ENCODE peak calls at places on chromosome 17, in six cellular contexts. One of them, this sample, is unnamed.

GRCh38 chr17:37212184-37212583 is 163.6 kb upstream of the C17orf78 start:
- DNase-seq in right lobe of liver: no peak
- DNase-seq in ACHN: no peak
- DNase-seq in transverse colon: no peak
- DNase-seq in fibroblast of villous mesenchyme: peak
- DNase-seq in prostate gland: no peak
- DNase-seq in this sample: no peak

GRCh38 chr17:28643979-28644781 is 778 bp downstream of the BLTP2 start:
- DNase-seq in right lobe of liver: peak
- DNase-seq in ACHN: peak
- DNase-seq in transverse colon: peak
- DNase-seq in fibroblast of villous mesenchyme: peak
- DNase-seq in prostate gland: peak
- DNase-seq in this sample: peak

GRCh38 chr17:67171560-67171959 is 73.4 kb downstream of the HELZ start:
- DNase-seq in right lobe of liver: no peak
- DNase-seq in ACHN: no peak
- DNase-seq in transverse colon: no peak
- DNase-seq in fibroblast of villous mesenchyme: no peak
- DNase-seq in prostate gland: no peak
- DNase-seq in this sample: no peak

GRCh38 chr17:42403150-42403549 is 14.9 kb upstream of the STAT3 start:
- DNase-seq in right lobe of liver: no peak
- DNase-seq in ACHN: no peak
- DNase-seq in transverse colon: peak
- DNase-seq in fibroblast of villous mesenchyme: no peak
- DNase-seq in prostate gland: no peak
- DNase-seq in this sample: peak

GRCh38 chr17:30278032-30278431 is 13.7 kb downstream of the BLMH start:
- DNase-seq in right lobe of liver: no peak
- DNase-seq in ACHN: peak
- DNase-seq in transverse colon: no peak
- DNase-seq in fibroblast of villous mesenchyme: peak
- DNase-seq in prostate gland: no peak
- DNase-seq in this sample: peak

GRCh38 chr17:68600881-68601564 is at the start of gene FAM20A:
- DNase-seq in right lobe of liver: peak
- DNase-seq in ACHN: no peak
- DNase-seq in transverse colon: peak
- DNase-seq in fibroblast of villous mesenchyme: no peak
- DNase-seq in prostate gland: no peak
- DNase-seq in this sample: peak

GRCh38 chr17:64154321-64155089 is 24.6 kb upstream of the ERN1 start:
- DNase-seq in right lobe of liver: no peak
- DNase-seq in ACHN: no peak
- DNase-seq in transverse colon: no peak
- DNase-seq in fibroblast of villous mesenchyme: no peak
- DNase-seq in prostate gland: no peak
- DNase-seq in this sample: no peak

GRCh38 chr17:80195671-80196529 is 24.2 kb downstream of the SGSH start:
- DNase-seq in right lobe of liver: no peak
- DNase-seq in ACHN: no peak
- DNase-seq in transverse colon: no peak
- DNase-seq in fibroblast of villous mesenchyme: no peak
- DNase-seq in prostate gland: no peak
- DNase-seq in this sample: peak

GRCh38 chr17:50501906-50502642 is 6.2 kb upstream of the MYCBPAP start:
- DNase-seq in right lobe of liver: no peak
- DNase-seq in ACHN: no peak
- DNase-seq in transverse colon: no peak
- DNase-seq in fibroblast of villous mesenchyme: peak
- DNase-seq in prostate gland: no peak
- DNase-seq in this sample: no peak

GRCh38 chr17:33052856-33053255 is 61.2 kb downstream of the SPACA3 start:
- DNase-seq in right lobe of liver: no peak
- DNase-seq in ACHN: peak
- DNase-seq in transverse colon: no peak
- DNase-seq in fibroblast of villous mesenchyme: no peak
- DNase-seq in prostate gland: no peak
- DNase-seq in this sample: no peak